ENCODE peak calls at places on chromosomes 13 and 19, in eight cellular contexts. One of them, this sample, is unnamed.

GRCh38 chr19:12668937-12669271 is 2.3 kb downstream of the WDR83 start:
- DNase-seq in neural progenitor cell: peak
- DNase-seq in gastrocnemius medialis: peak
- DNase-seq in neural crest cell: no peak
- DNase-seq in stimulated activated CD8-positive, alpha-beta memory T cell treated with anti-CD3 and anti-CD28 coated beads, Interleukin-12 subunit alpha, Interleukin-12 subunit beta, amount 100 ng/mL, for 4 hours: peak
- DNase-seq in progenitor cell of endocrine pancreas: no peak
- DNase-seq in cardiac muscle cell: peak
- DNase-seq in retinal pigment epithelial cell: no peak
- DNase-seq in this sample: peak

GRCh38 chr19:48639483-48640375 is 2.5 kb upstream of the DBP start:
- DNase-seq in retinal pigment epithelial cell: no peak
- DNase-seq in gastrocnemius medialis: no peak
- DNase-seq in progenitor cell of endocrine pancreas: no peak
- DNase-seq in neural crest cell: no peak
- DNase-seq in cardiac muscle cell: no peak
- DNase-seq in stimulated activated CD8-positive, alpha-beta memory T cell treated with anti-CD3 and anti-CD28 coated beads, Interleukin-12 subunit alpha, Interleukin-12 subunit beta, amount 100 ng/mL, for 4 hours: no peak
- DNase-seq in neural progenitor cell: no peak
- DNase-seq in this sample: no peak

GRCh38 chr13:113427562-113428468 is 25.5 kb downstream of the ADPRHL1 start:
- DNase-seq in cardiac muscle cell: peak
- DNase-seq in gastrocnemius medialis: no peak
- DNase-seq in neural crest cell: no peak
- DNase-seq in retinal pigment epithelial cell: no peak
- DNase-seq in progenitor cell of endocrine pancreas: no peak
- DNase-seq in stimulated activated CD8-positive, alpha-beta memory T cell treated with anti-CD3 and anti-CD28 coated beads, Interleukin-12 subunit alpha, Interleukin-12 subunit beta, amount 100 ng/mL, for 4 hours: no peak
- DNase-seq in neural progenitor cell: peak
- DNase-seq in this sample: no peak

GRCh38 chr13:98563071-98563470 is 13.8 kb downstream of the STK24 start:
- DNase-seq in neural crest cell: no peak
- DNase-seq in gastrocnemius medialis: no peak
- DNase-seq in cardiac muscle cell: no peak
- DNase-seq in neural progenitor cell: no peak
- DNase-seq in progenitor cell of endocrine pancreas: no peak
- DNase-seq in retinal pigment epithelial cell: no peak
- DNase-seq in stimulated activated CD8-positive, alpha-beta memory T cell treated with anti-CD3 and anti-CD28 coated beads, Interleukin-12 subunit alpha, Interleukin-12 subunit beta, amount 100 ng/mL, for 4 hours: no peak
- DNase-seq in this sample: peak

GRCh38 chr13:95301135-95301946 is at the start of gene ABCC4:
- DNase-seq in retinal pigment epithelial cell: no peak
- DNase-seq in gastrocnemius medialis: peak
- DNase-seq in stimulated activated CD8-positive, alpha-beta memory T cell treated with anti-CD3 and anti-CD28 coated beads, Interleukin-12 subunit alpha, Interleukin-12 subunit beta, amount 100 ng/mL, for 4 hours: peak
- DNase-seq in cardiac muscle cell: peak
- DNase-seq in neural crest cell: peak
- DNase-seq in neural progenitor cell: peak
- DNase-seq in progenitor cell of endocrine pancreas: peak
- DNase-seq in this sample: peak

GRCh38 chr13:95509521-95510315 is 42.8 kb upstream of the CLDN10 start:
- DNase-seq in progenitor cell of endocrine pancreas: no peak
- DNase-seq in neural progenitor cell: no peak
- DNase-seq in stimulated activated CD8-positive, alpha-beta memory T cell treated with anti-CD3 and anti-CD28 coated beads, Interleukin-12 subunit alpha, Interleukin-12 subunit beta, amount 100 ng/mL, for 4 hours: no peak
- DNase-seq in neural crest cell: no peak
- DNase-seq in retinal pigment epithelial cell: no peak
- DNase-seq in cardiac muscle cell: peak
- DNase-seq in gastrocnemius medialis: no peak
- DNase-seq in this sample: no peak

GRCh38 chr13:112735791-112736190 is 46.0 kb downstream of the ATP11A start:
- DNase-seq in gastrocnemius medialis: no peak
- DNase-seq in neural crest cell: no peak
- DNase-seq in neural progenitor cell: no peak
- DNase-seq in stimulated activated CD8-positive, alpha-beta memory T cell treated with anti-CD3 and anti-CD28 coated beads, Interleukin-12 subunit alpha, Interleukin-12 subunit beta, amount 100 ng/mL, for 4 hours: no peak
- DNase-seq in retinal pigment epithelial cell: no peak
- DNase-seq in progenitor cell of endocrine pancreas: no peak
- DNase-seq in cardiac muscle cell: no peak
- DNase-seq in this sample: no peak

GRCh38 chr19:8116437-8117293 is 32.7 kb downstream of the FBN3 start:
- DNase-seq in retinal pigment epithelial cell: no peak
- DNase-seq in progenitor cell of endocrine pancreas: no peak
- DNase-seq in cardiac muscle cell: no peak
- DNase-seq in stimulated activated CD8-positive, alpha-beta memory T cell treated with anti-CD3 and anti-CD28 coated beads, Interleukin-12 subunit alpha, Interleukin-12 subunit beta, amount 100 ng/mL, for 4 hours: no peak
- DNase-seq in gastrocnemius medialis: no peak
- DNase-seq in neural crest cell: no peak
- DNase-seq in neural progenitor cell: no peak
- DNase-seq in this sample: no peak

GRCh38 chr13:82654851-82655517 is 1227.3 kb downstream of the SLITRK1 start:
- DNase-seq in cardiac muscle cell: peak
- DNase-seq in neural crest cell: no peak
- DNase-seq in gastrocnemius medialis: peak
- DNase-seq in neural progenitor cell: no peak
- DNase-seq in progenitor cell of endocrine pancreas: no peak
- DNase-seq in retinal pigment epithelial cell: no peak
- DNase-seq in stimulated activated CD8-positive, alpha-beta memory T cell treated with anti-CD3 and anti-CD28 coated beads, Interleukin-12 subunit alpha, Interleukin-12 subunit beta, amount 100 ng/mL, for 4 hours: no peak
- DNase-seq in this sample: no peak

GRCh38 chr19:44891016-44891882 is at the start of gene TOMM40:
- DNase-seq in cardiac muscle cell: no peak
- DNase-seq in stimulated activated CD8-positive, alpha-beta memory T cell treated with anti-CD3 and anti-CD28 coated beads, Interleukin-12 subunit alpha, Interleukin-12 subunit beta, amount 100 ng/mL, for 4 hours: peak
- DNase-seq in progenitor cell of endocrine pancreas: peak
- DNase-seq in neural crest cell: peak
- DNase-seq in retinal pigment epithelial cell: peak
- DNase-seq in neural progenitor cell: peak
- DNase-seq in gastrocnemius medialis: no peak
- DNase-seq in this sample: no peak

GRCh38 chr19:38539751-38540150 is 78.0 kb downstream of the MAP4K1 start:
- DNase-seq in neural progenitor cell: no peak
- DNase-seq in cardiac muscle cell: no peak
- DNase-seq in stimulated activated CD8-positive, alpha-beta memory T cell treated with anti-CD3 and anti-CD28 coated beads, Interleukin-12 subunit alpha, Interleukin-12 subunit beta, amount 100 ng/mL, for 4 hours: no peak
- DNase-seq in retinal pigment epithelial cell: no peak
- DNase-seq in gastrocnemius medialis: no peak
- DNase-seq in progenitor cell of endocrine pancreas: no peak
- DNase-seq in neural crest cell: no peak
- DNase-seq in this sample: no peak

GRCh38 chr13:49444517-49445395 is 682 bp downstream of the SETDB2 start:
- DNase-seq in neural crest cell: no peak
- DNase-seq in neural progenitor cell: peak
- DNase-seq in progenitor cell of endocrine pancreas: no peak
- DNase-seq in retinal pigment epithelial cell: peak
- DNase-seq in gastrocnemius medialis: no peak
- DNase-seq in stimulated activated CD8-positive, alpha-beta memory T cell treated with anti-CD3 and anti-CD28 coated beads, Interleukin-12 subunit alpha, Interleukin-12 subunit beta, amount 100 ng/mL, for 4 hours: no peak
- DNase-seq in cardiac muscle cell: peak
- DNase-seq in this sample: no peak

GRCh38 chr19:46605356-46605821 is 4.3 kb downstream of the CALM3 start:
- DNase-seq in gastrocnemius medialis: no peak
- DNase-seq in neural progenitor cell: no peak
- DNase-seq in progenitor cell of endocrine pancreas: no peak
- DNase-seq in neural crest cell: no peak
- DNase-seq in retinal pigment epithelial cell: no peak
- DNase-seq in cardiac muscle cell: no peak
- DNase-seq in stimulated activated CD8-positive, alpha-beta memory T cell treated with anti-CD3 and anti-CD28 coated beads, Interleukin-12 subunit alpha, Interleukin-12 subunit beta, amount 100 ng/mL, for 4 hours: no peak
- DNase-seq in this sample: no peak

GRCh38 chr19:34118879-34119748 is 53.2 kb upstream of the LSM14A start:
- DNase-seq in progenitor cell of endocrine pancreas: no peak
- DNase-seq in retinal pigment epithelial cell: no peak
- DNase-seq in gastrocnemius medialis: no peak
- DNase-seq in neural crest cell: no peak
- DNase-seq in stimulated activated CD8-positive, alpha-beta memory T cell treated with anti-CD3 and anti-CD28 coated beads, Interleukin-12 subunit alpha, Interleukin-12 subunit beta, amount 100 ng/mL, for 4 hours: no peak
- DNase-seq in neural progenitor cell: no peak
- DNase-seq in cardiac muscle cell: no peak
- DNase-seq in this sample: no peak

GRCh38 chr13:43232866-43233265 is 209.5 kb downstream of the DNAJC15 start:
- DNase-seq in neural crest cell: no peak
- DNase-seq in retinal pigment epithelial cell: no peak
- DNase-seq in cardiac muscle cell: peak
- DNase-seq in stimulated activated CD8-positive, alpha-beta memory T cell treated with anti-CD3 and anti-CD28 coated beads, Interleukin-12 subunit alpha, Interleukin-12 subunit beta, amount 100 ng/mL, for 4 hours: no peak
- DNase-seq in gastrocnemius medialis: no peak
- DNase-seq in progenitor cell of endocrine pancreas: no peak
- DNase-seq in neural progenitor cell: no peak
- DNase-seq in this sample: no peak

GRCh38 chr19:45403781-45404556 is 900 bp downstream of the PPP1R13L start:
- DNase-seq in neural progenitor cell: peak
- DNase-seq in retinal pigment epithelial cell: no peak
- DNase-seq in progenitor cell of endocrine pancreas: peak
- DNase-seq in neural crest cell: peak
- DNase-seq in gastrocnemius medialis: no peak
- DNase-seq in cardiac muscle cell: peak
- DNase-seq in stimulated activated CD8-positive, alpha-beta memory T cell treated with anti-CD3 and anti-CD28 coated beads, Interleukin-12 subunit alpha, Interleukin-12 subunit beta, amount 100 ng/mL, for 4 hours: peak
- DNase-seq in this sample: peak

GRCh38 chr19:8145969-8146368 is 3.4 kb downstream of the FBN3 start:
- DNase-seq in retinal pigment epithelial cell: no peak
- DNase-seq in stimulated activated CD8-positive, alpha-beta memory T cell treated with anti-CD3 and anti-CD28 coated beads, Interleukin-12 subunit alpha, Interleukin-12 subunit beta, amount 100 ng/mL, for 4 hours: no peak
- DNase-seq in neural progenitor cell: peak
- DNase-seq in neural crest cell: no peak
- DNase-seq in progenitor cell of endocrine pancreas: no peak
- DNase-seq in gastrocnemius medialis: no peak
- DNase-seq in cardiac muscle cell: no peak
- DNase-seq in this sample: no peak

GRCh38 chr13:70255406-70255991 is 147.2 kb upstream of the KLHL1 start:
- DNase-seq in stimulated activated CD8-positive, alpha-beta memory T cell treated with anti-CD3 and anti-CD28 coated beads, Interleukin-12 subunit alpha, Interleukin-12 subunit beta, amount 100 ng/mL, for 4 hours: no peak
- DNase-seq in retinal pigment epithelial cell: no peak
- DNase-seq in neural progenitor cell: no peak
- DNase-seq in cardiac muscle cell: no peak
- DNase-seq in gastrocnemius medialis: no peak
- DNase-seq in progenitor cell of endocrine pancreas: no peak
- DNase-seq in neural crest cell: no peak
- DNase-seq in this sample: no peak

GRCh38 chr13:32025730-32026129 is 5.8 kb upstream of the FRY start:
- DNase-seq in stimulated activated CD8-positive, alpha-beta memory T cell treated with anti-CD3 and anti-CD28 coated beads, Interleukin-12 subunit alpha, Interleukin-12 subunit beta, amount 100 ng/mL, for 4 hours: no peak
- DNase-seq in neural crest cell: no peak
- DNase-seq in neural progenitor cell: peak
- DNase-seq in retinal pigment epithelial cell: no peak
- DNase-seq in cardiac muscle cell: no peak
- DNase-seq in gastrocnemius medialis: no peak
- DNase-seq in progenitor cell of endocrine pancreas: no peak
- DNase-seq in this sample: no peak

GRCh38 chr13:110506396-110506795 is 55.1 kb downstream of the RAB20 start:
- DNase-seq in progenitor cell of endocrine pancreas: no peak
- DNase-seq in retinal pigment epithelial cell: no peak
- DNase-seq in neural progenitor cell: no peak
- DNase-seq in gastrocnemius medialis: no peak
- DNase-seq in neural crest cell: no peak
- DNase-seq in stimulated activated CD8-positive, alpha-beta memory T cell treated with anti-CD3 and anti-CD28 coated beads, Interleukin-12 subunit alpha, Interleukin-12 subunit beta, amount 100 ng/mL, for 4 hours: no peak
- DNase-seq in cardiac muscle cell: no peak
- DNase-seq in this sample: no peak

GRCh38 chr13:30346789-30347167 is 39.4 kb upstream of the KATNAL1 start:
- DNase-seq in cardiac muscle cell: no peak
- DNase-seq in neural progenitor cell: no peak
- DNase-seq in gastrocnemius medialis: no peak
- DNase-seq in neural crest cell: no peak
- DNase-seq in progenitor cell of endocrine pancreas: no peak
- DNase-seq in stimulated activated CD8-positive, alpha-beta memory T cell treated with anti-CD3 and anti-CD28 coated beads, Interleukin-12 subunit alpha, Interleukin-12 subunit beta, amount 100 ng/mL, for 4 hours: no peak
- DNase-seq in retinal pigment epithelial cell: no peak
- DNase-seq in this sample: no peak

GRCh38 chr13:49071341-49071937 is 95.7 kb downstream of the FNDC3A start:
- DNase-seq in stimulated activated CD8-positive, alpha-beta memory T cell treated with anti-CD3 and anti-CD28 coated beads, Interleukin-12 subunit alpha, Interleukin-12 subunit beta, amount 100 ng/mL, for 4 hours: no peak
- DNase-seq in cardiac muscle cell: no peak
- DNase-seq in neural crest cell: no peak
- DNase-seq in gastrocnemius medialis: no peak
- DNase-seq in retinal pigment epithelial cell: no peak
- DNase-seq in progenitor cell of endocrine pancreas: no peak
- DNase-seq in neural progenitor cell: no peak
- DNase-seq in this sample: no peak

GRCh38 chr19:32876236-32876918 is 6.8 kb upstream of the SLC7A9 start:
- DNase-seq in cardiac muscle cell: no peak
- DNase-seq in gastrocnemius medialis: no peak
- DNase-seq in neural crest cell: no peak
- DNase-seq in stimulated activated CD8-positive, alpha-beta memory T cell treated with anti-CD3 and anti-CD28 coated beads, Interleukin-12 subunit alpha, Interleukin-12 subunit beta, amount 100 ng/mL, for 4 hours: no peak
- DNase-seq in retinal pigment epithelial cell: no peak
- DNase-seq in progenitor cell of endocrine pancreas: no peak
- DNase-seq in neural progenitor cell: no peak
- DNase-seq in this sample: no peak

GRCh38 chr19:45598267-45599011 is 3.6 kb downstream of the GPR4 start:
- DNase-seq in neural crest cell: no peak
- DNase-seq in progenitor cell of endocrine pancreas: no peak
- DNase-seq in gastrocnemius medialis: no peak
- DNase-seq in stimulated activated CD8-positive, alpha-beta memory T cell treated with anti-CD3 and anti-CD28 coated beads, Interleukin-12 subunit alpha, Interleukin-12 subunit beta, amount 100 ng/mL, for 4 hours: no peak
- DNase-seq in neural progenitor cell: no peak
- DNase-seq in retinal pigment epithelial cell: no peak
- DNase-seq in cardiac muscle cell: peak
- DNase-seq in this sample: peak

GRCh38 chr19:19900124-19900523 is 622 bp upstream of the ZNF93 start:
- DNase-seq in retinal pigment epithelial cell: no peak
- DNase-seq in neural progenitor cell: no peak
- DNase-seq in gastrocnemius medialis: no peak
- DNase-seq in neural crest cell: no peak
- DNase-seq in stimulated activated CD8-positive, alpha-beta memory T cell treated with anti-CD3 and anti-CD28 coated beads, Interleukin-12 subunit alpha, Interleukin-12 subunit beta, amount 100 ng/mL, for 4 hours: no peak
- DNase-seq in cardiac muscle cell: peak
- DNase-seq in progenitor cell of endocrine pancreas: no peak
- DNase-seq in this sample: no peak

GRCh38 chr13:75480691-75481175 is 1.2 kb downstream of the TBC1D4 start:
- DNase-seq in stimulated activated CD8-positive, alpha-beta memory T cell treated with anti-CD3 and anti-CD28 coated beads, Interleukin-12 subunit alpha, Interleukin-12 subunit beta, amount 100 ng/mL, for 4 hours: no peak
- DNase-seq in neural crest cell: peak
- DNase-seq in neural progenitor cell: peak
- DNase-seq in retinal pigment epithelial cell: no peak
- DNase-seq in gastrocnemius medialis: peak
- DNase-seq in cardiac muscle cell: peak
- DNase-seq in progenitor cell of endocrine pancreas: peak
- DNase-seq in this sample: no peak

GRCh38 chr19:55373993-55374757 is 2.5 kb upstream of the TMEM190 start:
- DNase-seq in neural crest cell: no peak
- DNase-seq in cardiac muscle cell: peak
- DNase-seq in progenitor cell of endocrine pancreas: no peak
- DNase-seq in gastrocnemius medialis: no peak
- DNase-seq in neural progenitor cell: peak
- DNase-seq in stimulated activated CD8-positive, alpha-beta memory T cell treated with anti-CD3 and anti-CD28 coated beads, Interleukin-12 subunit alpha, Interleukin-12 subunit beta, amount 100 ng/mL, for 4 hours: no peak
- DNase-seq in retinal pigment epithelial cell: no peak
- DNase-seq in this sample: no peak

GRCh38 chr13:79771493-79771892 is 290.5 kb downstream of the NDFIP2 start:
- DNase-seq in neural progenitor cell: no peak
- DNase-seq in stimulated activated CD8-positive, alpha-beta memory T cell treated with anti-CD3 and anti-CD28 coated beads, Interleukin-12 subunit alpha, Interleukin-12 subunit beta, amount 100 ng/mL, for 4 hours: no peak
- DNase-seq in neural crest cell: no peak
- DNase-seq in gastrocnemius medialis: no peak
- DNase-seq in progenitor cell of endocrine pancreas: no peak
- DNase-seq in cardiac muscle cell: no peak
- DNase-seq in retinal pigment epithelial cell: no peak
- DNase-seq in this sample: no peak

GRCh38 chr13:24274452-24274971 is 34.9 kb upstream of the C1QTNF9 start:
- DNase-seq in neural progenitor cell: no peak
- DNase-seq in retinal pigment epithelial cell: no peak
- DNase-seq in neural crest cell: no peak
- DNase-seq in stimulated activated CD8-positive, alpha-beta memory T cell treated with anti-CD3 and anti-CD28 coated beads, Interleukin-12 subunit alpha, Interleukin-12 subunit beta, amount 100 ng/mL, for 4 hours: peak
- DNase-seq in cardiac muscle cell: peak
- DNase-seq in progenitor cell of endocrine pancreas: no peak
- DNase-seq in gastrocnemius medialis: no peak
- DNase-seq in this sample: peak

GRCh38 chr13:70613295-70613694 is 505.0 kb upstream of the KLHL1 start:
- DNase-seq in gastrocnemius medialis: no peak
- DNase-seq in cardiac muscle cell: peak
- DNase-seq in neural progenitor cell: no peak
- DNase-seq in retinal pigment epithelial cell: no peak
- DNase-seq in progenitor cell of endocrine pancreas: no peak
- DNase-seq in neural crest cell: no peak
- DNase-seq in stimulated activated CD8-positive, alpha-beta memory T cell treated with anti-CD3 and anti-CD28 coated beads, Interleukin-12 subunit alpha, Interleukin-12 subunit beta, amount 100 ng/mL, for 4 hours: no peak
- DNase-seq in this sample: no peak

GRCh38 chr19:16204005-16204294 is 6.2 kb downstream of the AP1M1 start:
- DNase-seq in cardiac muscle cell: no peak
- DNase-seq in progenitor cell of endocrine pancreas: no peak
- DNase-seq in stimulated activated CD8-positive, alpha-beta memory T cell treated with anti-CD3 and anti-CD28 coated beads, Interleukin-12 subunit alpha, Interleukin-12 subunit beta, amount 100 ng/mL, for 4 hours: no peak
- DNase-seq in neural crest cell: no peak
- DNase-seq in gastrocnemius medialis: no peak
- DNase-seq in neural progenitor cell: no peak
- DNase-seq in retinal pigment epithelial cell: no peak
- DNase-seq in this sample: no peak

GRCh38 chr13:35475960-35476943 is at the start of gene MAB21L1:
- DNase-seq in stimulated activated CD8-positive, alpha-beta memory T cell treated with anti-CD3 and anti-CD28 coated beads, Interleukin-12 subunit alpha, Interleukin-12 subunit beta, amount 100 ng/mL, for 4 hours: no peak
- DNase-seq in progenitor cell of endocrine pancreas: no peak
- DNase-seq in neural crest cell: peak
- DNase-seq in gastrocnemius medialis: peak
- DNase-seq in cardiac muscle cell: peak
- DNase-seq in neural progenitor cell: peak
- DNase-seq in retinal pigment epithelial cell: peak
- DNase-seq in this sample: no peak

GRCh38 chr19:17321655-17322489 is 12.5 kb downstream of the DDA1 start:
- DNase-seq in cardiac muscle cell: no peak
- DNase-seq in gastrocnemius medialis: no peak
- DNase-seq in stimulated activated CD8-positive, alpha-beta memory T cell treated with anti-CD3 and anti-CD28 coated beads, Interleukin-12 subunit alpha, Interleukin-12 subunit beta, amount 100 ng/mL, for 4 hours: no peak
- DNase-seq in neural progenitor cell: no peak
- DNase-seq in retinal pigment epithelial cell: no peak
- DNase-seq in neural crest cell: no peak
- DNase-seq in progenitor cell of endocrine pancreas: no peak
- DNase-seq in this sample: no peak

GRCh38 chr13:57787058-57787791 is 155.7 kb downstream of the PCDH17 start:
- DNase-seq in cardiac muscle cell: no peak
- DNase-seq in retinal pigment epithelial cell: peak
- DNase-seq in gastrocnemius medialis: no peak
- DNase-seq in neural progenitor cell: peak
- DNase-seq in neural crest cell: no peak
- DNase-seq in progenitor cell of endocrine pancreas: no peak
- DNase-seq in stimulated activated CD8-positive, alpha-beta memory T cell treated with anti-CD3 and anti-CD28 coated beads, Interleukin-12 subunit alpha, Interleukin-12 subunit beta, amount 100 ng/mL, for 4 hours: no peak
- DNase-seq in this sample: no peak

This sample was measured in stimulated activated CD4-positive, alpha-beta T cell treated with anti-CD3 and anti-CD28 coated beads, Interleukin-4, amount 100 ng/mL, for 4 hours.